ENCODE peak calls at places on chromosomes 3 and 15, in eight cellular contexts. J is cerebellar cortex; F is iPS-NIHi11; E is activated naive CD4-positive, alpha-beta T cell treated with anti-CD3 and anti-CD28 coated beads, Interleukin-2, amount 10 ng/mL, durations not matched to agents 7 days and 5 days; T is globus pallidus; Q is H9; R is fibroblast of gingiva; X is retina. D is an unnamed sample.

GRCh38 chr3:167095976-167096375 is 284.1 kb downstream of the ZBBX start:
- DNase-seq in J (no peak), F (no peak), E (no peak), T (no peak), Q (no peak), R (no peak), X (no peak), D (no peak)

GRCh38 chr15:74722591-74722990 is 2.7 kb downstream of the CYP1A1 start:
- DNase-seq in J (no peak), F (no peak), E (no peak), T (no peak), Q (no peak), R (no peak), X (no peak), D (no peak)

GRCh38 chr15:78345726-78346125 is 5.6 kb downstream of the CRABP1 start:
- DNase-seq in J (no peak), F (no peak), E (no peak), T (no peak), Q (no peak), R (no peak), X (no peak), D (no peak)

GRCh38 chr3:31077021-31077601 is 182.7 kb upstream of the GADL1 start:
- DNase-seq in J (no peak), F (no peak), E (peak), T (no peak), Q (no peak), R (peak), X (no peak), D (peak)

GRCh38 chr15:52796742-52797515 is 6.8 kb upstream of the ONECUT1 start:
- DNase-seq in J (no peak), F (no peak), E (no peak), T (no peak), Q (no peak), R (no peak), X (peak), D (no peak)

GRCh38 chr3:122776675-122777074 is 17.0 kb downstream of the HSPBAP1 start:
- DNase-seq in J (no peak), F (no peak), E (no peak), T (no peak), Q (no peak), R (no peak), X (no peak), D (no peak)

GRCh38 chr3:150763841-150764483 is 993 bp upstream of the SIAH2 start:
- DNase-seq in J (peak), F (peak), E (peak), T (peak), Q (peak), R (peak), X (peak), D (peak)

GRCh38 chr3:8625991-8626390 is 18.6 kb downstream of the SSUH2 start:
- DNase-seq in J (no peak), F (no peak), E (no peak), T (no peak), Q (no peak), R (no peak), X (no peak), D (peak)

GRCh38 chr15:39579487-39580116 is 1.3 kb upstream of the THBS1 start:
- DNase-seq in J (no peak), F (peak), E (no peak), T (peak), Q (peak), R (peak), X (no peak), D (peak)

GRCh38 chr15:31442203-31443090 is 115.8 kb downstream of the KLF13 start:
- DNase-seq in J (no peak), F (peak), E (no peak), T (no peak), Q (no peak), R (peak), X (no peak), D (peak)

GRCh38 chr3:11570251-11570650 is 73.5 kb downstream of the VGLL4 start:
- DNase-seq in J (no peak), F (no peak), E (no peak), T (no peak), Q (no peak), R (no peak), X (no peak), D (peak)

GRCh38 chr15:48680841-48681240 is 35.3 kb upstream of the FBN1 start:
- DNase-seq in J (no peak), F (no peak), E (no peak), T (no peak), Q (no peak), R (peak), X (no peak), D (peak)

GRCh38 chr3:32421991-32422859 is 30.6 kb downstream of the CMTM7 start:
- DNase-seq in J (peak), F (peak), E (no peak), T (no peak), Q (no peak), R (peak), X (no peak), D (peak)

GRCh38 chr15:89496155-89497098 is at the start of gene RHCG:
- DNase-seq in J (peak), F (peak), E (peak), T (peak), Q (peak), R (peak), X (peak), D (peak)

GRCh38 chr15:66765478-66766281 is 63.6 kb downstream of the SMAD6 start:
- DNase-seq in J (no peak), F (no peak), E (no peak), T (no peak), Q (no peak), R (no peak), X (no peak), D (peak)

GRCh38 chr3:144105542-144105941 is 133.9 kb downstream of the DIPK2A start:
- DNase-seq in J (no peak), F (no peak), E (no peak), T (no peak), Q (no peak), R (no peak), X (no peak), D (no peak)

GRCh38 chr3:21894459-21895083 is 143.6 kb upstream of the ZNF385D start:
- DNase-seq in J (peak), F (no peak), E (no peak), T (peak), Q (no peak), R (no peak), X (peak), D (peak)

GRCh38 chr15:27842526-27842925 is 256.6 kb downstream of the OCA2 start:
- DNase-seq in J (no peak), F (no peak), E (no peak), T (no peak), Q (no peak), R (no peak), X (no peak), D (peak)

GRCh38 chr15:24848050-24848449 is 106.7 kb upstream of the SNRPN start:
- DNase-seq in J (peak), F (no peak), E (peak), T (peak), Q (peak), R (peak), X (no peak), D (peak)

GRCh38 chr3:48709051-48709461 is 8.0 kb downstream of the IP6K2 start:
- DNase-seq in J (no peak), F (no peak), E (no peak), T (no peak), Q (no peak), R (peak), X (no peak), D (peak)

GRCh38 chr3:39903253-39903652 is 93.8 kb downstream of the MYRIP start:
- DNase-seq in J (no peak), F (no peak), E (no peak), T (no peak), Q (no peak), R (no peak), X (no peak), D (no peak)

GRCh38 chr15:93201940-93202339 is 112.9 kb upstream of the RGMA start:
- DNase-seq in J (no peak), F (no peak), E (no peak), T (no peak), Q (no peak), R (no peak), X (no peak), D (no peak)

GRCh38 chr3:43063114-43063513 is 42.8 kb downstream of the POMGNT2 start:
- DNase-seq in J (no peak), F (no peak), E (no peak), T (no peak), Q (no peak), R (no peak), X (no peak), D (no peak)